ENCODE peak calls at places on chromosomes 2 and 18, in four cellular contexts. K, Q, G and C are unnamed samples.

GRCh38 chr18:69088971-69089370 is 291.1 kb downstream of the CCDC102B start:
- DNase-seq in K (peak; percentile 3), Q (no peak), G (no peak), C (no peak)

GRCh38 chr18:11994346-11994707 is 13.0 kb downstream of the IMPA2 start:
- DNase-seq in K (peak; percentile 85), Q (no peak), G (peak; percentile 82), C (peak; percentile 68)

GRCh38 chr2:170092475-170092874 is 85.5 kb upstream of the MYO3B start:
- DNase-seq in K (no peak), Q (no peak), G (no peak), C (no peak)

GRCh38 chr2:26582890-26583289 is 58.3 kb downstream of the CIB4 start:
- DNase-seq in K (no peak), Q (no peak), G (no peak), C (no peak)

GRCh38 chr2:11342561-11343343 is 1.7 kb downstream of the ROCK2 start:
- DNase-seq in K (peak; percentile 84), Q (peak; percentile 46), G (no peak), C (peak; percentile 82)

GRCh38 chr2:129199501-129199900 is 780.0 kb upstream of the RAB6C start:
- DNase-seq in K (no peak), Q (no peak), G (no peak), C (no peak)

GRCh38 chr2:18187214-18187613 is 308.7 kb downstream of the KCNS3 start:
- DNase-seq in K (peak; percentile 62), Q (no peak), G (no peak), C (no peak)

GRCh38 chr2:173119069-173119807 is 43.6 kb downstream of the MAP3K20 start:
- DNase-seq in K (no peak), Q (peak; percentile 81), G (no peak), C (no peak)

GRCh38 chr2:235049069-235049468 is 97.3 kb downstream of the SH3BP4 start:
- DNase-seq in K (no peak), Q (peak; percentile 56), G (no peak), C (no peak)